ENCODE peak calls at places on chromosomes 2 and 18, in nine cellular contexts. E is HFFc6, N is Calu3, T is spleen, K is WTC11, J is upper lobe of right lung, H is Caco-2, C is fibroblast of pulmonary artery, L is right lobe of liver. U is an unnamed sample.

GRCh38 chr2:232203166-232203891 is 175.2 kb upstream of the ALPP start:
- DNase-seq in E (no peak), N (no peak), T (no peak), K (no peak), J (no peak), H (no peak), C (no peak), L (no peak), U (no peak)

GRCh38 chr2:147327636-147328035 is 517.2 kb upstream of the ACVR2A start:
- DNase-seq in E (no peak), N (no peak), T (no peak), K (no peak), J (no peak), H (no peak), C (peak), L (no peak), U (no peak)

GRCh38 chr2:19272039-19272438 is 86.4 kb downstream of the OSR1 start:
- DNase-seq in E (no peak), N (no peak), T (no peak), K (no peak), J (no peak), H (no peak), C (no peak), L (peak), U (no peak)

GRCh38 chr2:80078290-80079036 is 226.1 kb downstream of the LRRTM1 start:
- DNase-seq in E (no peak), N (no peak), T (no peak), K (no peak), J (no peak), H (no peak), C (no peak), L (no peak), U (no peak)

GRCh38 chr2:16553222-16553621 is 112.4 kb downstream of the CYRIA start:
- DNase-seq in E (no peak), N (peak), T (no peak), K (peak), J (no peak), H (peak), C (peak), L (no peak), U (no peak)

GRCh38 chr2:131016826-131017596 is 76.2 kb downstream of the FAM168B start:
- DNase-seq in E (peak), N (peak), T (no peak), K (no peak), J (no peak), H (no peak), C (peak), L (no peak), U (no peak)

GRCh38 chr2:26274058-26274613 is 29.4 kb downstream of the HADHB start:
- DNase-seq in E (peak), N (peak), T (no peak), K (no peak), J (no peak), H (no peak), C (peak), L (no peak), U (no peak)

GRCh38 chr2:174963437-174964400 is 41.5 kb downstream of the CHN1 start:
- DNase-seq in E (no peak), N (no peak), T (no peak), K (no peak), J (no peak), H (no peak), C (no peak), L (no peak), U (no peak)

GRCh38 chr2:191255756-191256312 is 10.6 kb downstream of the MYO1B start:
- DNase-seq in E (no peak), N (no peak), T (no peak), K (no peak), J (no peak), H (no peak), C (no peak), L (no peak), U (no peak)

GRCh38 chr18:31679133-31679731 is 5.1 kb downstream of the B4GALT6 start:
- DNase-seq in E (no peak), N (no peak), T (no peak), K (no peak), J (no peak), H (no peak), C (peak), L (no peak), U (no peak)

GRCh38 chr2:224934542-224935188 is 107.6 kb downstream of the DOCK10 start:
- DNase-seq in E (no peak), N (no peak), T (no peak), K (no peak), J (no peak), H (no peak), C (peak), L (no peak), U (no peak)

GRCh38 chr2:99382163-99382562 is 45.0 kb downstream of the EIF5B start:
- DNase-seq in E (no peak), N (no peak), T (no peak), K (no peak), J (no peak), H (no peak), C (no peak), L (no peak), U (no peak)

GRCh38 chr2:36485521-36485920 is 112.4 kb downstream of the FEZ2 start:
- DNase-seq in E (peak), N (peak), T (no peak), K (no peak), J (no peak), H (no peak), C (peak), L (no peak), U (no peak)

GRCh38 chr2:111071480-111072143 is 49.1 kb upstream of the BCL2L11 start:
- DNase-seq in E (peak), N (peak), T (no peak), K (no peak), J (no peak), H (no peak), C (peak), L (no peak), U (no peak)

GRCh38 chr2:48900321-48901014 is 144.9 kb upstream of the LHCGR start:
- DNase-seq in E (no peak), N (no peak), T (no peak), K (no peak), J (no peak), H (no peak), C (no peak), L (no peak), U (no peak)

GRCh38 chr2:178324072-178324471 is 126.9 kb downstream of the PRKRA start:
- DNase-seq in E (no peak), N (no peak), T (no peak), K (no peak), J (peak), H (no peak), C (peak), L (no peak), U (no peak)

GRCh38 chr2:199988176-199988575 is 32.8 kb downstream of the MAIP1 start:
- DNase-seq in E (no peak), N (no peak), T (no peak), K (no peak), J (no peak), H (no peak), C (peak), L (no peak), U (no peak)

GRCh38 chr2:108459441-108459840 is 10.4 kb downstream of the GCC2 start:
- DNase-seq in E (no peak), N (no peak), T (no peak), K (no peak), J (no peak), H (no peak), C (no peak), L (no peak), U (no peak)

GRCh38 chr2:19648583-19648982 is 253.2 kb downstream of the TTC32 start:
- DNase-seq in E (peak), N (no peak), T (no peak), K (no peak), J (no peak), H (no peak), C (peak), L (no peak), U (no peak)

GRCh38 chr18:48133675-48134251 is 203.3 kb upstream of the SMAD2 start:
- DNase-seq in E (no peak), N (peak), T (peak), K (no peak), J (no peak), H (no peak), C (peak), L (no peak), U (no peak)

GRCh38 chr2:217218269-217219140 is 358.6 kb upstream of the TNP1 start:
- DNase-seq in E (peak), N (no peak), T (no peak), K (no peak), J (no peak), H (no peak), C (peak), L (no peak), U (no peak)

GRCh38 chr18:23539298-23539697 is 36.0 kb downstream of the RMC1 start:
- DNase-seq in E (no peak), N (no peak), T (no peak), K (no peak), J (no peak), H (no peak), C (no peak), L (no peak), U (no peak)

GRCh38 chr18:35458677-35459441 is 38.9 kb downstream of the INO80C start:
- DNase-seq in E (peak), N (peak), T (peak), K (no peak), J (no peak), H (peak), C (peak), L (peak), U (peak)

GRCh38 chr2:34159891-34160290 is 560.8 kb upstream of the FAM98A start:
- DNase-seq in E (no peak), N (no peak), T (no peak), K (no peak), J (no peak), H (no peak), C (no peak), L (no peak), U (no peak)

GRCh38 chr2:166726525-166726924 is 161.8 kb upstream of the XIRP2 start:
- DNase-seq in E (no peak), N (no peak), T (no peak), K (no peak), J (no peak), H (no peak), C (no peak), L (no peak), U (no peak)

GRCh38 chr18:24055878-24056277 is 41.3 kb downstream of the TTC39C start:
- DNase-seq in E (no peak), N (no peak), T (no peak), K (no peak), J (no peak), H (no peak), C (no peak), L (no peak), U (no peak)

GRCh38 chr18:26258711-26259110 is 32.5 kb downstream of the TAF4B start:
- DNase-seq in E (no peak), N (no peak), T (no peak), K (no peak), J (no peak), H (no peak), C (no peak), L (no peak), U (no peak)
- TF ChIP-seq CTCF in E (no peak), N (no peak), T (no peak), K (no peak), J (no peak), H (no peak), C (no peak), L (no peak), U (no peak)

DNA sequence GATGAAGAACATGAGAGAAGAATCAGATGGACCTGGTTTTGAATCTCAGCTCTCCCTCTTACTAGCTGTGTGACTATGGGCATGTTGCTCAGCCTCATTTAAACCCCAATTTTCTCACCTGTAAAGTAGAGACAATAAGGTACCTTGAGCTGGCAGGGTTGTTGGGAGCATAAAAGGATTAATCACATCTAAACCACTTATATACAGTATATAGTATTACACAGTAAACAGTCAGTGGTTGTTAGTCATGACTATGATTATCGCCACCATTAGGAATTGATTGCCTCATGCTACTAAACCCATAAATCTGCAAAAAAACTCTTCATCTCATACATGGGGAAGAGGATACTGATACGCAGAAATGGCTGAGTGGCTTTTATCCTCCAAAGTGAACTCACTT is 65.8 kb downstream of the INO80D start:
- DNase-seq in E (no peak), N (no peak), T (no peak), K (no peak), J (no peak), H (no peak), C (no peak), L (no peak), U (no peak)
- TF ChIP-seq CTCF in E (no peak), N (no peak), T (no peak), K (no peak), J (no peak), H (no peak), C (no peak), L (no peak), U (no peak)

GRCh38 chr2:4354678-4355077 is 651.3 kb downstream of the DCDC2C start:
- DNase-seq in E (no peak), N (no peak), T (no peak), K (peak), J (peak), H (peak), C (peak), L (no peak), U (no peak)
- TF ChIP-seq CTCF in E (peak), N (no peak), T (no peak), K (no peak), J (peak), H (peak), C (no peak), L (peak), U (peak)

DNA sequence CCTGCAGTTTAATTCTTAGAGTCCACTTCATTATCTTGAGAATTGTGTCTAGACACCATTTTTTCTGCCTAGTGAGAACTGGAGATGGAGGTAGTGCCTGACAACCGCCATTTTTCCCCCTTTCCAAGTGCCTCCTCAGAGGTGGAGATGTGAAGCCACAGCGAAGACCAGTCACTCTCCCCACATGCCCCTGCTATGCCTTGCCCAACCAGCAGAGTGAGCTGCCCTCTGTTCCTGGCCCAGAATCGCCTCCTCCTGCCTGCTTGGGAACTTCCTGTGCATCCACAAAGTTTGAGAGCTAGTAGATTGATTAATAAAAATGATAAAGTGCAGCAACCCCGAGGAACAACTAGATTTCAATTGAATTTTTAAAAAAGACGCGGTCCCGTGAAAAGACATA is 123.3 kb downstream of the CLIP4 start:
- DNase-seq in E (peak), N (peak), T (peak), K (peak), J (peak), H (no peak), C (peak), L (no peak), U (no peak)
- TF ChIP-seq CTCF in E (peak), N (peak), T (peak), K (peak), J (peak), H (peak), C (peak), L (peak), U (peak)

DNA sequence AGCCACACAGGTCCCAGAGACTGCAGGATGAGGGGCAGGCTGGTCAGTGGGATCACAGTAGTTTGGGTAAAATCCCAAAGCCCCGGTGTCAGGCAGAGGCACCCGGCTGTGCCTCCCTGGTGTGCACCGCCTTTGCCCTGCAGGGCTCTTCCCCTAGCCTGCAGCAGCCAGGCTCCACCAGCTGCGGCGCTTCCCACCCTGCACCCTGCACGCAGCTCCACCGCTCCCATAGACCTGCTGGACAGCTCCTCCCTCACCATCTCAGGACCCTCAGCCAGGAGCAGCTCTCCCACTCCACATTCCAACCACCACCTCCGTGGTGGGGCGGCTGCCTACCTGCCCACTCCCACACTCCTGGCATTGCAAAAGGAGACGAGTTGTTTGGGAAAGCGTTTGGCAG is 287.3 kb upstream of the HDAC4 start:
- DNase-seq in E (no peak), N (no peak), T (peak), K (peak), J (peak), H (no peak), C (no peak), L (peak), U (peak)
- TF ChIP-seq CTCF in E (no peak), N (no peak), T (peak), K (peak), J (no peak), H (no peak), C (no peak), L (no peak), U (no peak)